ENCODE peak calls at places on chromosomes 4 and X, in five cellular contexts. One of them, this sample, is unnamed.

GRCh38 chr4:19651481-19651880 is 600.2 kb upstream of the SLIT2 start:
- DNase-seq in K562: no peak
- DNase-seq in SK-N-SH: no peak
- DNase-seq in H1: no peak
- DNase-seq in HepG2: no peak
- DNase-seq in this sample: no peak

GRCh38 chr4:158163941-158164665 is 8.7 kb downstream of the GASK1B start:
- DNase-seq in SK-N-SH: no peak
- DNase-seq in H1: no peak
- DNase-seq in K562: no peak
- DNase-seq in HepG2: peak
- DNase-seq in this sample: no peak

GRCh38 chr4:152920768-152921167 is 15.4 kb upstream of the FHDC1 start:
- DNase-seq in H1: no peak
- DNase-seq in K562: no peak
- DNase-seq in HepG2: no peak
- DNase-seq in SK-N-SH: no peak
- DNase-seq in this sample: no peak

GRCh38 chrX:9538544-9539045 is 73.7 kb downstream of the TBL1X start:
- DNase-seq in HepG2: peak
- DNase-seq in K562: no peak
- DNase-seq in H1: no peak
- DNase-seq in SK-N-SH: peak
- DNase-seq in this sample: no peak

GRCh38 chr4:117529401-117529800 is 444.0 kb upstream of the TRAM1L1 start:
- DNase-seq in SK-N-SH: no peak
- DNase-seq in H1: no peak
- DNase-seq in HepG2: no peak
- DNase-seq in K562: no peak
- DNase-seq in this sample: no peak

GRCh38 chrX:123990602-123991001 is 29.1 kb downstream of the STAG2 start:
- DNase-seq in K562: no peak
- DNase-seq in HepG2: no peak
- DNase-seq in H1: no peak
- DNase-seq in SK-N-SH: no peak
- DNase-seq in this sample: no peak

GRCh38 chr4:55549888-55550287 is 3.2 kb upstream of the CLOCK start:
- DNase-seq in K562: no peak
- DNase-seq in H1: no peak
- DNase-seq in SK-N-SH: no peak
- DNase-seq in HepG2: no peak
- DNase-seq in this sample: no peak

GRCh38 chr4:56215901-56216300 is 171.4 kb downstream of the AASDH start:
- DNase-seq in SK-N-SH: peak
- DNase-seq in K562: no peak
- DNase-seq in HepG2: no peak
- DNase-seq in H1: peak
- DNase-seq in this sample: no peak

GRCh38 chr4:176622251-176622968 is 170.3 kb downstream of the VEGFC start:
- DNase-seq in SK-N-SH: no peak
- DNase-seq in K562: no peak
- DNase-seq in HepG2: no peak
- DNase-seq in H1: no peak
- DNase-seq in this sample: no peak

GRCh38 chrX:41238543-41238942 is 95.4 kb upstream of the DDX3X start:
- DNase-seq in H1: no peak
- DNase-seq in SK-N-SH: no peak
- DNase-seq in K562: no peak
- DNase-seq in HepG2: no peak
- DNase-seq in this sample: peak

GRCh38 chr4:139655116-139655515 is 10.5 kb upstream of the MGST2 start:
- DNase-seq in H1: no peak
- DNase-seq in SK-N-SH: peak
- DNase-seq in HepG2: peak
- DNase-seq in K562: no peak
- DNase-seq in this sample: no peak

GRCh38 chr4:176002007-176002623 is 63.5 kb upstream of the WDR17 start:
- DNase-seq in H1: peak
- DNase-seq in SK-N-SH: peak
- DNase-seq in HepG2: no peak
- DNase-seq in K562: no peak
- DNase-seq in this sample: peak

GRCh38 chr4:86493460-86493859 is 100.7 kb upstream of the PTPN13 start:
- DNase-seq in SK-N-SH: no peak
- DNase-seq in H1: no peak
- DNase-seq in K562: no peak
- DNase-seq in HepG2: no peak
- DNase-seq in this sample: peak

GRCh38 chrX:21847342-21847741 is 7.9 kb downstream of the MBTPS2 start:
- DNase-seq in K562: no peak
- DNase-seq in H1: no peak
- DNase-seq in HepG2: no peak
- DNase-seq in SK-N-SH: no peak
- DNase-seq in this sample: no peak

GRCh38 chrX:39397561-39398200 is 596.4 kb downstream of the MID1IP1 start:
- DNase-seq in SK-N-SH: peak
- DNase-seq in H1: no peak
- DNase-seq in HepG2: no peak
- DNase-seq in K562: no peak
- DNase-seq in this sample: no peak

DNA sequence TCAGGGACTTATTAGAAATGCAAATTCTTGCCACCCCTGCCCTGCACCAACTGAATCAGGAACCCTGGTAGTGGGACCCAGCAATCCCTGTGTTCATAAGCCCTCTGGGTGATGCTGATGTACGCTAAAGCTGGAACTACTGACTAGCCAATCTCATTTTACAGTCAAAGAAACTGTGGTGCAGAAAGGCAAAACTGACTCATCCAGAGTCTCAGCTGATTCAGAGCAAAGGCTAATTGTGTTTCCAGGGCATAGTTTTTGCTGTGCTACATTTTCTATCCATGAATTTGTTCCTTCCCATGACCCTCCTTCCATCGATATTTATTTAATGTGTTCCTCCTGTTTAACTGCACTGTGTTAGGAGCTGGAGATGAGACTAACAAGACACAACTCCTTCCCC is 207.5 kb downstream of the REPS2 start:
- DNase-seq in HepG2: no peak
- DNase-seq in K562: no peak
- DNase-seq in H1: no peak
- DNase-seq in SK-N-SH: no peak
- DNase-seq in this sample: no peak
- TF ChIP-seq GABPA in HepG2: no peak
- TF ChIP-seq GABPA in K562: no peak
- TF ChIP-seq GABPA in H1: no peak
- TF ChIP-seq GABPA in SK-N-SH: no peak
- TF ChIP-seq GABPA in this sample: no peak

GRCh38 chrX:42290608-42291007 is 367.3 kb upstream of the CASK start:
- DNase-seq in K562: no peak
- DNase-seq in HepG2: peak
- DNase-seq in SK-N-SH: no peak
- DNase-seq in H1: no peak
- DNase-seq in this sample: no peak
- TF ChIP-seq CTCF in K562: no peak
- TF ChIP-seq CTCF in HepG2: peak
- TF ChIP-seq CTCF in SK-N-SH: peak
- TF ChIP-seq CTCF in H1: no peak
- TF ChIP-seq CTCF in this sample: no peak

DNA sequence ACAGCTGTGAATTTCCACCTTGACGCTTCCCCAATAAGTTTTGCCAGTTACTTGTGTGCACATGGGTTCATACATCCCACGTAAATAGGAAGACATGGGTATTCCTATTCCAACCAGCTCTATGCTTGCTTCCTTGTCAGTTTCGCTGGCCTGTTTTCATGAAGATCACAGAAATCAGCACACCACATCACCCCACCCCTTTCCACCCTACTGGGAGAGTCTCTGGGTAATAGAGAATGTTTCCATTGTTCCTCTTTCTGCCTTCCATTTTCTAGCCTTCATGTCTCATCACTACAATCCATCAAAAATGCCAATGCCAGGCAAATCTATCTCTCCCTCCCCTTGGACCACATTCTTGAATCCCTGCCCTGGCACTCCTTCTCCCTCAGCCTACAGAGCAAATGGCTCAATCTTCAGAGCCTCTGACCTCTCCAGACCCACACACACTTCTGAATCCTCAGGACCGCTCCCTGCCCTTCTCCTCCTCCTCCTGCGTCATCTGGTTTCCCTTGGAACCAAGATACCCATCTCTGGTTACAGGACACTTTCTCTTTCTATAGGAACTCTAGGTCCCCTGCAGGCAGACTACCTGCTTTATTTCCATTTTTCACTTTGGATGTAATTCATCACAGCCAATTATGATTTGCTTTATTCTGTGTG is 323.3 kb downstream of the DHX15 start:
- DNase-seq in K562: no peak
- DNase-seq in H1: no peak
- DNase-seq in SK-N-SH: no peak
- DNase-seq in HepG2: no peak
- DNase-seq in this sample: no peak
- TF ChIP-seq GABPA in K562: no peak
- TF ChIP-seq GABPA in H1: no peak
- TF ChIP-seq GABPA in SK-N-SH: no peak
- TF ChIP-seq GABPA in HepG2: no peak
- TF ChIP-seq GABPA in this sample: no peak

GRCh38 chrX:155577682-155578081 is 35.1 kb downstream of the TMLHE start:
- DNase-seq in H1: no peak
- DNase-seq in SK-N-SH: no peak
- DNase-seq in K562: no peak
- DNase-seq in HepG2: no peak
- DNase-seq in this sample: no peak
- TF ChIP-seq CTCF in H1: peak
- TF ChIP-seq CTCF in SK-N-SH: no peak
- TF ChIP-seq CTCF in K562: no peak
- TF ChIP-seq CTCF in HepG2: no peak
- TF ChIP-seq CTCF in this sample: no peak

DNA sequence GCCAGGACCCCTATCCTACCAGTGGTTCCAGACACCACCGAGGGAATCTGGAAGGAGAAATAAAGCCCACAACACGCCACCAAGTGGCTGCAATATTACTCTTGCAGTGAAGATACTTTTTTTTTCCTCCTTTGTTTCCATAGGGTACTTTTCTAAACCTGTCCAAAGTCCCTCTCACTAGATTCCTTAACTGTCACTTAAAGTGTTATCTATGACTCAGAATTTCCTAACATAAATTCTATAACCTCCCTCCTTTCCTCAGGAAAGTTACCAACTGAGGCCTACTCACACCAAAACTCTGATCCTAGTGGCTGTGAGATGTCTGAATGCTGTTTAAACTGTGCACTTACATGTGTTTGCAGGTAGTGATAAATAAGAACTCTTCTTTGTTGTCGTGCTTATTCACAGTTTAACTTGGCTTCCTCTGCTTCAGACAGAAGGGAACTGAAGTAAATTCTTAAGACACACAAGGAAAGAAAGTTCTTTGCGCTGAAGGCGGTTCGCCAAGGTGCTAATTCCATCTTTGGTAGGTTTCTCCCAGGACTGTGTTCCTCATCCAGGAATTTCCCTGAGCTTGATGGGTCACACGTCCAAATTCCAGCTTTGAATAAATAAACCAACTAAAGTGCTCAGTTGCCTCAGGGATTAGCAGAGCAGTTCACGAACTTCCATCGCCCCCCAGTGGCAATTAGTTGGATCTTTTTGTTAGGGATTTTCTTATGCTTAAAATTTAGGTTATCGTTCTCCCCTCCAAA is 10.7 kb upstream of the HCCS start:
- DNase-seq in SK-N-SH: peak
- DNase-seq in H1: no peak
- DNase-seq in HepG2: peak
- DNase-seq in K562: no peak
- DNase-seq in this sample: no peak
- TF ChIP-seq GABPA in SK-N-SH: no peak
- TF ChIP-seq GABPA in H1: no peak
- TF ChIP-seq GABPA in HepG2: no peak
- TF ChIP-seq GABPA in K562: no peak
- TF ChIP-seq GABPA in this sample: no peak

GRCh38 chr4:71130827-71131603 is 137.6 kb downstream of the DCK start:
- DNase-seq in K562: no peak
- DNase-seq in H1: no peak
- DNase-seq in HepG2: no peak
- DNase-seq in SK-N-SH: no peak
- DNase-seq in this sample: no peak
- TF ChIP-seq CTCF in K562: no peak
- TF ChIP-seq CTCF in H1: no peak
- TF ChIP-seq CTCF in HepG2: no peak
- TF ChIP-seq CTCF in SK-N-SH: peak
- TF ChIP-seq CTCF in this sample: no peak

GRCh38 chr4:121939690-121940089 is 12.2 kb downstream of the TRPC3 start:
- DNase-seq in SK-N-SH: no peak
- DNase-seq in HepG2: no peak
- DNase-seq in K562: no peak
- DNase-seq in H1: no peak
- DNase-seq in this sample: no peak
- TF ChIP-seq GABPA in SK-N-SH: no peak
- TF ChIP-seq GABPA in HepG2: no peak
- TF ChIP-seq GABPA in K562: no peak
- TF ChIP-seq GABPA in H1: no peak
- TF ChIP-seq GABPA in this sample: no peak

DNA sequence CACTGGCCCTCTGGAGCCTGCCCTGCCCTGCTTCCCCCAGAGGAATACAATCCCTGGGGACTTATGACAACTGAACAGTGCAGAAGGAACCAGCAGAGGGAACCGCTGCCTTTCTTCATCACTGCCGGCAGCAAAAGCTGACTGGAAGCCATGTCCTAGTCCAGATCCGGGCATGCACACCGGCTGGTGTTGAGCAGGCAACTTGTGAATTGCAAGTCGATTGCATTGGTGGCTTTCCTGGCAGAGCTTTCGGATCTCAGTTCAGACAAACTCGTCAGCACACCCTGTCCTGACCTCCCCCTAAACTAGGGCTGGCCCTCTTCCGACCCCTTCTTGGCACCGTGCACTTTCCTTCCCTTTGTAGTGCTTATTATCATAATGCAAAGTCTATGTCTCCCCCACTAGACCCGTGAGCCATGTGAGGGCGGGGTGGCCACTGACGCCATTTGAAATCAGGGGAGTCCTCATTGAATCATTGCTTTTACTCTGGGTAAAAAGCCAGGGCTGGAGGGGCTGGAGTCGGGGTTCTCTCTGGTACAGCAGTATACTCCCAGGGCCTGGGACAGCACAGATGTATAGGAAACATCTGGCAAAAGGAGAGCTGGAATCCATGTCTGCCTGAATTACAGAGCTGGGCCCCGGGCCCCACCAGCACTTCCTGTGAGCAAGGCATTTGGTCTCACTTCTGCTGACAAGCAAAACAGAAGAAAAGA is 1.8 kb downstream of the ARHGAP4 start:
- DNase-seq in H1: no peak
- DNase-seq in K562: no peak
- DNase-seq in HepG2: peak
- DNase-seq in SK-N-SH: no peak
- DNase-seq in this sample: no peak
- TF ChIP-seq CTCF in H1: no peak
- TF ChIP-seq CTCF in K562: peak
- TF ChIP-seq CTCF in HepG2: peak
- TF ChIP-seq CTCF in SK-N-SH: peak
- TF ChIP-seq CTCF in this sample: no peak

This sample was measured in HL-60.